ENCODE peak calls at places on chromosomes 7 and 10, in five cellular contexts. R is right lobe of liver, U is WERI-Rb-1, X is GM12878, I is IMR-90. Z is an unnamed sample.

GRCh38 chr10:100623541-100623940 is 87.8 kb downstream of the HIF1AN start:
- DNase-seq in R (no peak), U (no peak), X (no peak), I (no peak), Z (no peak)

GRCh38 chr10:113521482-113521795 is 31.4 kb upstream of the HABP2 start:
- DNase-seq in R (no peak), U (no peak), X (no peak), I (no peak), Z (no peak)

GRCh38 chr10:52216852-52217251 is 97.2 kb upstream of the DKK1 start:
- DNase-seq in R (no peak), U (no peak), X (peak; percentile 45), I (peak; percentile 93), Z (peak; percentile 71)

GRCh38 chr10:61463035-61463909 is 10.1 kb upstream of the TMEM26 start:
- DNase-seq in R (no peak), U (no peak), X (no peak), I (peak; percentile 85), Z (no peak)

GRCh38 chr10:92240289-92241157 is 50.4 kb downstream of the CPEB3 start:
- DNase-seq in R (peak; percentile 67), U (peak; percentile 55), X (peak; percentile 53), I (peak; percentile 70), Z (peak; percentile 84)

GRCh38 chr7:51545131-51545530 is 228.5 kb upstream of the COBL start:
- DNase-seq in R (no peak), U (no peak), X (no peak), I (no peak), Z (no peak)

GRCh38 chr7:66529889-66530615 is 98.6 kb upstream of the KCTD7 start:
- DNase-seq in R (no peak), U (no peak), X (no peak), I (no peak), Z (no peak)

GRCh38 chr7:130961128-130961601 is 227.2 kb upstream of the KLF14 start:
- DNase-seq in R (no peak), U (no peak), X (peak; percentile 98), I (peak; percentile 77), Z (peak; percentile 97)

GRCh38 chr10:60679388-60679987 is 98.8 kb upstream of the CDK1 start:
- DNase-seq in R (no peak), U (no peak), X (no peak), I (no peak), Z (no peak)

GRCh38 chr10:28668363-28669226 is 8.7 kb upstream of the BAMBI start:
- DNase-seq in R (no peak), U (peak; percentile 42), X (no peak), I (no peak), Z (peak; percentile 21)

GRCh38 chr7:122006687-122007086 is 133.7 kb downstream of the PTPRZ1 start:
- DNase-seq in R (no peak), U (no peak), X (no peak), I (no peak), Z (no peak)

GRCh38 chr7:118195837-118196474 is 12.0 kb downstream of the LSM8 start:
- DNase-seq in R (no peak), U (peak; percentile 51), X (no peak), I (peak; percentile 70), Z (peak; percentile 72)

GRCh38 chr10:132478341-132479023 is 59.1 kb upstream of the INPP5A start:
- DNase-seq in R (peak; percentile 37), U (no peak), X (no peak), I (no peak), Z (no peak)

GRCh38 chr7:98077762-98078161 is 28.9 kb upstream of the LMTK2 start:
- DNase-seq in R (no peak), U (peak; percentile 38), X (no peak), I (no peak), Z (no peak)

GRCh38 chr10:3780766-3781457 is 4.1 kb downstream of the KLF6 start:
- DNase-seq in R (no peak), U (no peak), X (no peak), I (peak; percentile 14), Z (no peak)

GRCh38 chr10:7853226-7853891 is 35.1 kb downstream of the TAF3 start:
- DNase-seq in R (no peak), U (no peak), X (no peak), I (no peak), Z (no peak)

GRCh38 chr10:130136214-130137076 is at the start of gene GLRX3:
- DNase-seq in R (peak; percentile 90), U (peak; percentile 87), X (no peak), I (peak; percentile 71), Z (peak; percentile 90)

GRCh38 chr7:95608344-95609173 is 12.2 kb upstream of the PDK4 start:
- DNase-seq in R (peak; percentile 94), U (peak; percentile 64), X (peak; percentile 47), I (peak; percentile 93), Z (peak; percentile 54)

GRCh38 chr7:153550173-153550572 is 502.0 kb upstream of the DPP6 start:
- DNase-seq in R (no peak), U (no peak), X (no peak), I (no peak), Z (no peak)

GRCh38 chr10:92822060-92822634 is 26.2 kb upstream of the EXOC6 start:
- DNase-seq in R (no peak), U (no peak), X (no peak), I (peak; percentile 95), Z (peak; percentile 31)

GRCh38 chr7:94056796-94057207 is 52.6 kb upstream of the BET1 start:
- DNase-seq in R (no peak), U (no peak), X (no peak), I (peak; percentile 98), Z (no peak)

GRCh38 chr7:150800576-150801241 is at the start of gene TMEM176A:
- DNase-seq in R (peak; percentile 85), U (peak; percentile 24), X (no peak), I (no peak), Z (no peak)

GRCh38 chr10:31011660-31012022 is 20.0 kb downstream of the ZNF438 start:
- DNase-seq in R (no peak), U (no peak), X (no peak), I (peak; percentile 44), Z (no peak)

GRCh38 chr7:9608560-9608959 is 1175.2 kb downstream of the NXPH1 start:
- DNase-seq in R (no peak), U (no peak), X (no peak), I (no peak), Z (no peak)

DNA sequence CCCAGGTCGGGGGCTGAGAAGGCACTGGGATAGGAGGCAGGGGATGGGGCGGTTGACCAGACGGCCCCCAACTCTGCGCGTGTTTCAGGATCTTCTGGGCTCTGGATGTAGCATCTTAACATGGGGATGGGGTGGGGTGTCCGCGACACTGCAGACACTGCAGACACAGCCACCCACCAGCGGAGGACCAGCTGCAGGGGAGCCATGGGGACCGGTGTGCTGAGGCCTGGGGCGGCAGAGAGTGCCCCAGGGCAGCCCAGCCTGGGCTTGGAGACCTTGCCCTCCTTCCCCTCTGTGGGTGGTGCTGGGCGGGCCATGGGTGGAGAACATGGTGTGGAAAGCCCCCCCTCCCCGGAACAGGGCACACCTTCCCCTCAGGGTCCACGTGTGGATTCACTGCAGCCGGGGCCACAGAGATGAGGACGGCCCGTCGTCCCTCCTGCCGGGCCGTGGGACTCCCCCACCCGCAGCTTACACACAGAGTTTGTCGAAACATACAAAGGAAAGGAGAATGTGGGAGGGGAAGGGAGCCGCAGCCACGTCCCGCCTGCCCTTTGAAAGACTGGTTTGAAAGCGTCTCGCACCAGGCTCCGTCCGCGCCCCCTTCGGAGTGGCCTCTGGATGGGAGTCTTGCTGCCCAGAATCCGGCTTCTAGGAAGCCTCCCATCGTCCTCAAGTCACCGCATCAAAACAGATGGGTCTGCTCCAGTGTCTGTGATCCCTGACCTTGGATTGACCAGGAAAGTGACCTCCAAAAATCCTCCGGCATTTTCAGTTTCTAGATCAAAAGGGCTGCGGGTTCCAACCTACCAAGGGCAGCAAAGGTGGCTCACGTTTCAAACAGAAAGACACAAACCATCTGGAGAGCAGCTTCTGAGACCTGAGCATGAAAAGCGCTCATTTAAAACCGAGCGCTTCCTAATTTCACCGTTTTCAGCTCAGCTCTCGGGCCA is 91.5 kb upstream of the TCERG1L start:
- DNase-seq in R (peak; percentile 34), U (no peak), X (no peak), I (no peak), Z (no peak)
- H3K4me3 ChIP-seq in R (no peak overlapping the region), U (no peak overlapping the region), X (no peak overlapping the region), I (no peak overlapping the region), Z (no peak overlapping the region)

DNA sequence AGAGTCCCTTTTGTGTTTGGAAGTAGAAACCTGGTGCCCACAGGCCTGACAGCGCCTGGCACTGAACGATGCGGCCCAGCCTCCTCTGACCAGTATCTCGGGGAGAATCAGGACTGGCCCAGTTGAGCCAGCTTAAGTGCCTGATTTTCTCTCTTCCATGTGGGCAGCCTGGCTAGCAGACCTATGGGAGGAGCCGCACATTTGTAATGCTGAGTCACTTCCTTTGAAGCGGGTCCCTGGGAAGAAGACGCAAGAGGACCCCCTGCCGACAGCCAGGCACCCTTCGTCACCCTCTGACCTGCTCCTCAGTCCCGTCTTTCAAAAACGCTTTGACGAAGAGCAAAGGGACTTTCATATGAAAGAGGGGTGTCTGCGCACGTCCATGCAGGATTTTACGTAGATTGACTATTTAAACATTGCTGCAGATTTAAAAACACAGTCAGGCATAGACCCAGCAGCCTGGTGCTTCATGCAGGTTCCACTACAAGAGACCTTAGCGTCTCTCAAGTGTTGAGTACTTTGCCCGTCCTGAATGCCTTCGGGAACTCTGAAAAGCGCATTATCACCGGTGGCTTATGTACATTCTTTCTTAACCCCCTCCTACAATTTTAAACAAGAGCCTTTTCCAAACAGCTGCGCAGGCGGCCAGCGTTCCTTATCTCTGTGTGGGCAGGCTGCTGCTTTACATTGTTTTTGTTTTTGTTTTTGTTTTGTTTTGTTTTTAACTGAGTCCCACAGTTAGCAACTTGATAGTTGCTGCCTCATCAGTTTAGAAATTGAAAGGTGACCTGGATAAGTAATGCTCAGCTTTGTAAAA is 36.5 kb upstream of the AP5Z1 start:
- DNase-seq in R (no peak), U (no peak), X (no peak), I (peak; percentile 95), Z (peak; percentile 48)
- TF ChIP-seq CTCF in R (no peak), U (no peak), X (no peak), I (peak; percentile 22), Z (no peak)

DNA sequence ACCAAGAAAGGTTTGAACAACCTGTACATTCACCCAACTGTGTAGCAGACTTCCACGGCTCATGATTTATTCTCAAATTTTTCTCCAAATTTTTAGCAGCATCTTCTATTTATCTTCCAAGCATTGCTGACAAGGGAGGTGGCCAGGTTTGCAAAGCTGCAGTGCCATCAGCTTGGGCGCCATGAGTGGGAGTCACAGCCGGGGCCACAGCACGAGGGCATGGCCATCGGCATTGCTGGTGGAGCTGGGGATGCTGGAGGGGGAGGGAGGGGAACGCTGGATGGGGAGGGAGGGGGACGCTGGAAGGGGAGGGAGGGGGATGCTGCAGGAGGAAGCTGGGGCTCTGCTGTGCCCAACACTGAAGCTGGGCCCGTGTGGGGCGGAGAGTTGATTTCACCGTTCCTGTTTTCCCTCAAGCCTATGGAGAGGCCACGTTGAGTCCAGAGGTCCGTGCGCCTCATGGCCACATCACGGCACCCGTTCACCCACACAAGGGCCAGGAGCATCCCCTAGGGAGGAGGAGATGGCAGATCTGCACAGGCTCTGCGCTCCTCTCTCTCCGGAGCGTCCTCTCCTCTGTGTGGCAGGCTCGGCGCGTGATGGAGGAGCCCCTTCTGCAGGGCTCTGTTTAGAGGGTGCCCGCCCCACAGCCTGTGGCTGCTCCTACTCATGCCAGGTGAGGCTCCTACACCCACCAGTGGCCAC is 520.2 kb downstream of the DNAJB6 start:
- DNase-seq in R (no peak), U (no peak), X (no peak), I (no peak), Z (no peak)
- H3K4me3 ChIP-seq in R (no peak overlapping the region), U (no peak overlapping the region), X (no peak overlapping the region), I (no peak overlapping the region), Z (no peak overlapping the region)

DNA sequence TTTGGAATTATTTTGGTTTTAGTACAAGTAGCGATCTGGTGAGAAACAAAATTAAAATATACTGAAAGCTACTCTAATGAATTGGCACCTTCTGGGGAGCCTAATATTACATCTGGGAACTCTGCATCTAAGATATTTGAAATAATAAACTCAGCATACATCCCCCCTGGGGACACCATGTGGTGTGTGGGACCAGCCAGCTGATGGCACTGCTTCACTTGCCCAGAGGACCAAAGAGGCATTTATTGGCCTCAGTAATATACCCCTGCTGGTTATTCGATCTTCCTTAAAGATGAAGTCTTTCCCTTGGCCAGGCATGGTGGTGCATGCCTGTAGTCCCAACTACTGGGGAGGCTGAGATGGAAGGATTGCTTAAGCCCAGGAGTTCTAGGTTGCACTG is 195.1 kb upstream of the AUTS2 start:
- DNase-seq in R (no peak), U (peak; percentile 61), X (no peak), I (no peak), Z (peak; percentile 60)
- TF ChIP-seq CTCF in R (no peak), U (peak; percentile 69), X (peak; percentile 43), I (no peak), Z (peak; percentile 37)

Z was measured in GM12865.